ENCODE peak calls at places on chromosomes 16 and 17, in eight cellular contexts. One of them, this sample, is unnamed.
A peak's percentile ranks its signal among the peaks of the same experiment; 100 is the strongest.

GRCh38 chr16:85285681-85286065 is 173.4 kb upstream of the CIBAR2 start:
- DNase-seq in myocyte: peak; percentile 80
- DNase-seq in GM23338: no peak
- DNase-seq in fibroblast of lung: peak; percentile 25
- DNase-seq in neuronal stem cell: no peak
- DNase-seq in CD8-positive, alpha-beta memory T cell: no peak
- DNase-seq in HuH-7: no peak
- DNase-seq in adrenal gland: no peak
- DNase-seq in this sample: no peak

GRCh38 chr16:17459903-17460521 is 10.7 kb downstream of the XYLT1 start:
- DNase-seq in myocyte: no peak
- DNase-seq in GM23338: no peak
- DNase-seq in fibroblast of lung: no peak
- DNase-seq in neuronal stem cell: no peak
- DNase-seq in CD8-positive, alpha-beta memory T cell: no peak
- DNase-seq in HuH-7: no peak
- DNase-seq in adrenal gland: peak; percentile 47
- DNase-seq in this sample: no peak

GRCh38 chr16:23670137-23670776 is 8.4 kb upstream of the PLK1 start:
- DNase-seq in myocyte: peak; percentile 79
- DNase-seq in GM23338: no peak
- DNase-seq in fibroblast of lung: peak; percentile 93
- DNase-seq in neuronal stem cell: no peak
- DNase-seq in CD8-positive, alpha-beta memory T cell: no peak
- DNase-seq in HuH-7: no peak
- DNase-seq in adrenal gland: no peak
- DNase-seq in this sample: no peak

GRCh38 chr17:7786866-7787265 is 47.2 kb upstream of the KDM6B start:
- DNase-seq in myocyte: no peak
- DNase-seq in GM23338: no peak
- DNase-seq in fibroblast of lung: no peak
- DNase-seq in neuronal stem cell: no peak
- DNase-seq in CD8-positive, alpha-beta memory T cell: no peak
- DNase-seq in HuH-7: no peak
- DNase-seq in adrenal gland: no peak
- DNase-seq in this sample: no peak

GRCh38 chr17:76561799-76562268 is 22.0 kb downstream of the PRCD start:
- DNase-seq in myocyte: peak; percentile 59
- DNase-seq in GM23338: no peak
- DNase-seq in fibroblast of lung: peak; percentile 66
- DNase-seq in neuronal stem cell: no peak
- DNase-seq in CD8-positive, alpha-beta memory T cell: no peak
- DNase-seq in HuH-7: no peak
- DNase-seq in adrenal gland: no peak
- DNase-seq in this sample: no peak

GRCh38 chr16:16146380-16147315 is 76.6 kb downstream of the ABCC6 start:
- DNase-seq in myocyte: peak; percentile 89
- DNase-seq in GM23338: no peak
- DNase-seq in fibroblast of lung: no peak
- DNase-seq in neuronal stem cell: no peak
- DNase-seq in CD8-positive, alpha-beta memory T cell: no peak
- DNase-seq in HuH-7: no peak
- DNase-seq in adrenal gland: no peak
- DNase-seq in this sample: no peak

GRCh38 chr16:60203525-60204124 is 1469.5 kb upstream of the GOT2 start:
- DNase-seq in myocyte: peak; percentile 41
- DNase-seq in GM23338: peak; percentile 61
- DNase-seq in fibroblast of lung: peak; percentile 35
- DNase-seq in neuronal stem cell: no peak
- DNase-seq in CD8-positive, alpha-beta memory T cell: no peak
- DNase-seq in HuH-7: no peak
- DNase-seq in adrenal gland: no peak
- DNase-seq in this sample: no peak

GRCh38 chr17:47400333-47400732 is 76.6 kb downstream of the EFCAB13 start:
- DNase-seq in myocyte: no peak
- DNase-seq in GM23338: peak; percentile 8
- DNase-seq in fibroblast of lung: no peak
- DNase-seq in neuronal stem cell: no peak
- DNase-seq in CD8-positive, alpha-beta memory T cell: no peak
- DNase-seq in HuH-7: no peak
- DNase-seq in adrenal gland: no peak
- DNase-seq in this sample: no peak

GRCh38 chr17:2965621-2966275 is 97.7 kb downstream of the OR1D5 start:
- DNase-seq in myocyte: peak; percentile 20
- DNase-seq in GM23338: no peak
- DNase-seq in fibroblast of lung: peak; percentile 70
- DNase-seq in neuronal stem cell: no peak
- DNase-seq in CD8-positive, alpha-beta memory T cell: no peak
- DNase-seq in HuH-7: no peak
- DNase-seq in adrenal gland: no peak
- DNase-seq in this sample: no peak